ENCODE peak calls at places on chromosomes 1 and 21, in six cellular contexts. R, I, M, S, Z and F are unnamed samples.
A peak's percentile ranks its signal among the peaks of the same experiment; 100 is the strongest.

GRCh38 chr21:41761211-41762181 is 5.4 kb downstream of the RIPK4 start:
- DNase-seq in M (peak; percentile 25), Z (no peak), R (peak; percentile 70), I (no peak), S (no peak), F (peak; percentile 91)

GRCh38 chr1:7109901-7110300 is 324.6 kb downstream of the CAMTA1 start:
- DNase-seq in R (no peak), Z (no peak), I (no peak), S (no peak), M (no peak), F (no peak)

GRCh38 chr1:204438628-204439027 is 27.0 kb upstream of the PPP1R15B start:
- DNase-seq in I (no peak), S (peak; percentile 32), Z (no peak), M (peak; percentile 95), R (peak; percentile 54), F (no peak)

GRCh38 chr1:11355594-11356467 is 82.8 kb downstream of the UBIAD1 start:
- DNase-seq in M (no peak), S (no peak), I (no peak), R (no peak), Z (no peak), F (no peak)

GRCh38 chr1:112359961-112360767 is 35.9 kb upstream of the CTTNBP2NL start:
- DNase-seq in S (no peak), M (peak; percentile 72), I (no peak), R (peak; percentile 76), Z (no peak), F (peak; percentile 46)

GRCh38 chr21:31957631-31958030 is 84.8 kb downstream of the HUNK start:
- DNase-seq in M (no peak), I (no peak), Z (no peak), R (no peak), S (no peak), F (no peak)

GRCh38 chr1:24201941-24202440 is 14.9 kb upstream of the IFNLR1 start:
- DNase-seq in R (peak; percentile 83), I (peak; percentile 71), Z (no peak), M (peak; percentile 79), S (peak; percentile 74), F (no peak)

GRCh38 chr1:247156787-247157232 is 15.0 kb downstream of the ZNF124 start:
- DNase-seq in S (no peak), Z (no peak), I (no peak), M (peak; percentile 12), R (no peak), F (no peak)

GRCh38 chr1:206080421-206080820 is 27.4 kb downstream of the RHEX start:
- DNase-seq in S (no peak), Z (no peak), M (no peak), R (no peak), I (no peak), F (no peak)

GRCh38 chr1:78553859-78554258 is 63.1 kb downstream of the PTGFR start:
- DNase-seq in R (no peak), M (peak; percentile 13), S (no peak), I (no peak), Z (no peak), F (no peak)

GRCh38 chr1:151158311-151158710 is 1.9 kb downstream of the TNFAIP8L2 start:
- DNase-seq in Z (no peak), M (no peak), S (peak; percentile 73), R (no peak), I (peak; percentile 51), F (no peak)

GRCh38 chr1:10429868-10430215 is 391 bp upstream of the CENPS start:
- DNase-seq in Z (no peak), R (no peak), S (peak; percentile 28), I (peak; percentile 58), M (no peak), F (no peak)

GRCh38 chr1:32448773-32449456 is 16.0 kb upstream of the ZBTB8B start:
- DNase-seq in Z (no peak), M (peak; percentile 35), S (peak; percentile 28), R (no peak), I (no peak), F (no peak)

GRCh38 chr1:62682531-62682930 is 5.7 kb downstream of the DOCK7 start:
- DNase-seq in M (peak; percentile 41), Z (no peak), S (no peak), I (no peak), R (no peak), F (no peak)

GRCh38 chr21:44434568-44434925 is 20.8 kb upstream of the LRRC3 start:
- DNase-seq in M (no peak), S (no peak), I (no peak), R (no peak), Z (no peak), F (no peak)

GRCh38 chr1:169475806-169476205 is 9.9 kb downstream of the SLC19A2 start:
- DNase-seq in S (no peak), R (no peak), M (no peak), I (no peak), Z (no peak), F (no peak)

GRCh38 chr21:42351626-42352432 is 1.0 kb upstream of the TFF2 start:
- DNase-seq in R (no peak), Z (no peak), M (no peak), I (no peak), S (no peak), F (no peak)

GRCh38 chr1:20405893-20406604 is 80.0 kb downstream of the CAMK2N1 start:
- DNase-seq in S (no peak), M (peak; percentile 86), Z (no peak), I (peak; percentile 27), R (no peak), F (no peak)

GRCh38 chr1:62794047-62794446 is 10.1 kb downstream of the ATG4C start:
- DNase-seq in S (no peak), R (no peak), M (no peak), Z (no peak), I (no peak), F (no peak)

GRCh38 chr1:225767591-225768540 is 9.8 kb upstream of the SRP9 start:
- DNase-seq in I (no peak), M (peak; percentile 87), R (peak; percentile 86), Z (no peak), S (no peak), F (no peak)

GRCh38 chr1:192732787-192733186 is 76.1 kb upstream of the RGS2 start:
- DNase-seq in R (no peak), S (no peak), I (no peak), Z (no peak), M (peak; percentile 19), F (no peak)

GRCh38 chr1:226875641-226876295 is 5.4 kb downstream of the PSEN2 start:
- DNase-seq in R (peak; percentile 41), M (no peak), I (peak; percentile 36), S (no peak), Z (no peak), F (peak; percentile 67)

GRCh38 chr1:18144921-18145699 is 37.5 kb downstream of the IGSF21 start:
- DNase-seq in R (no peak), S (no peak), Z (no peak), M (no peak), I (no peak), F (no peak)

GRCh38 chr1:1080951-1081310 is 6.8 kb upstream of the RNF223 start:
- DNase-seq in S (no peak), R (no peak), I (no peak), M (no peak), Z (no peak), F (peak; percentile 46)

GRCh38 chr21:31671931-31672330 is 12.4 kb downstream of the SOD1 start:
- DNase-seq in Z (no peak), I (no peak), R (no peak), S (no peak), M (no peak), F (no peak)

GRCh38 chr1:84402501-84402900 is 4.2 kb downstream of the DNASE2B start:
- DNase-seq in Z (no peak), R (no peak), S (no peak), I (no peak), M (no peak), F (no peak)

GRCh38 chr1:209493584-209493983 is 89.9 kb upstream of the CAMK1G start:
- DNase-seq in R (no peak), S (no peak), Z (no peak), M (no peak), I (no peak), F (no peak)

GRCh38 chr1:210935905-210936304 is 198.0 kb downstream of the KCNH1 start:
- DNase-seq in M (no peak), Z (no peak), R (no peak), S (no peak), I (no peak), F (no peak)

GRCh38 chr21:35643176-35643575 is 417.1 kb downstream of the SETD4 start:
- DNase-seq in Z (no peak), S (no peak), I (no peak), M (peak; percentile 74), R (no peak), F (no peak)

GRCh38 chr1:154351363-154352068 is 26.2 kb downstream of the ATP8B2 start:
- DNase-seq in M (no peak), R (no peak), S (no peak), Z (no peak), I (no peak), F (no peak)

GRCh38 chr1:176987016-176987415 is 177.5 kb downstream of the ASTN1 start:
- DNase-seq in S (no peak), R (no peak), M (no peak), I (no peak), Z (no peak), F (no peak)

GRCh38 chr1:22889213-22889827 is 83.3 kb downstream of the LACTBL1 start:
- DNase-seq in I (no peak), Z (no peak), R (no peak), M (peak; percentile 38), S (no peak), F (no peak)

GRCh38 chr1:153081736-153082135 is 10.3 kb upstream of the SPRR2B start:
- DNase-seq in M (no peak), Z (no peak), R (no peak), S (no peak), I (no peak), F (no peak)

GRCh38 chr1:15735304-15736034 is 589 bp upstream of the SLC25A34 start:
- DNase-seq in Z (no peak), R (no peak), M (no peak), S (no peak), I (no peak), F (no peak)

GRCh38 chr1:177627148-177627910 is 342.5 kb downstream of the SEC16B start:
- DNase-seq in S (no peak), M (no peak), R (no peak), Z (no peak), I (no peak), F (no peak)

GRCh38 chr1:47575855-47576757 is 138.3 kb downstream of the FOXD2 start:
- DNase-seq in S (no peak), R (no peak), I (no peak), M (peak; percentile 5), Z (no peak), F (no peak)

GRCh38 chr21:30592140-30592539 is at the start of gene KRTAP6-3:
- DNase-seq in M (no peak), I (no peak), Z (no peak), S (no peak), R (no peak), F (no peak)

GRCh38 chr1:4650981-4651380 is 3.4 kb upstream of the AJAP1 start:
- DNase-seq in R (no peak), M (no peak), Z (no peak), S (no peak), I (no peak), F (no peak)